ENCODE peak calls at places on chromosomes 12 and 14, in nine cellular contexts. H is neural progenitor cell, Q is GM23338, C is GM23248, T is OCI-LY7, X is hepatocyte, O is HCT116, G is PC-3, S is SK-N-SH. Z is an unnamed sample.

GRCh38 chr14:99671230-99672224 is 12.6 kb upstream of the CYP46A1 start:
- DNase-seq in S (no peak), X (peak), G (no peak), C (no peak), Q (no peak), H (peak), T (no peak), O (no peak), Z (no peak)

GRCh38 chr14:68884031-68885030 is 91.5 kb upstream of the ZFP36L1 start:
- DNase-seq in S (no peak), Q (no peak), H (no peak), X (no peak), T (peak), O (peak), C (peak), G (peak), Z (no peak)

GRCh38 chr12:22576473-22576872 is 32.1 kb upstream of the C2CD5 start:
- DNase-seq in G (no peak), Q (no peak), H (no peak), T (no peak), S (no peak), O (no peak), X (no peak), C (no peak), Z (no peak)

GRCh38 chr12:39300799-39301198 is 142.1 kb downstream of the KIF21A start:
- DNase-seq in H (no peak), S (no peak), C (peak), O (no peak), G (no peak), T (no peak), X (no peak), Q (no peak), Z (no peak)

GRCh38 chr14:68036203-68036602 is 216.6 kb downstream of the RAD51B start:
- DNase-seq in S (no peak), G (no peak), T (no peak), H (no peak), X (no peak), Q (no peak), O (no peak), C (no peak), Z (no peak)

GRCh38 chr12:124884587-124885438 is 21.1 kb upstream of the SCARB1 start:
- DNase-seq in T (peak), S (no peak), Q (peak), C (no peak), X (peak), H (peak), G (no peak), O (no peak), Z (peak)

GRCh38 chr12:57368349-57369095 is 62.3 kb downstream of the R3HDM2 start:
- DNase-seq in X (peak), H (no peak), T (no peak), G (no peak), C (peak), Q (peak), O (no peak), S (no peak), Z (no peak)

GRCh38 chr14:48690349-48690748 is 895.8 kb downstream of the RPS29 start:
- DNase-seq in G (peak), Q (peak), T (no peak), C (no peak), S (no peak), O (peak), X (no peak), H (peak), Z (no peak)

GRCh38 chr14:104933721-104934379 is 9.2 kb downstream of the PLD4 start:
- DNase-seq in T (no peak), X (no peak), Q (peak), G (no peak), S (peak), C (no peak), H (no peak), O (no peak), Z (no peak)

GRCh38 chr12:72677187-72677586 is 405.0 kb downstream of the TRHDE start:
- DNase-seq in H (no peak), Q (no peak), S (no peak), C (no peak), T (no peak), O (no peak), G (no peak), X (no peak), Z (no peak)

GRCh38 chr12:121110211-121110940 is 22.3 kb upstream of the P2RX7 start:
- DNase-seq in X (peak), H (peak), S (peak), Q (peak), G (peak), T (peak), O (peak), C (peak), Z (peak)

GRCh38 chr12:50283924-50284236 is 560 bp upstream of the LIMA1 start:
- DNase-seq in O (no peak), Q (no peak), S (no peak), H (no peak), C (peak), T (no peak), G (no peak), X (no peak), Z (no peak)

GRCh38 chr12:90908465-90908864 is 46.5 kb downstream of the CCER1 start:
- DNase-seq in H (peak), T (no peak), O (no peak), Q (no peak), X (no peak), S (no peak), G (peak), C (peak), Z (no peak)

GRCh38 chr14:68076451-68076850 is 256.9 kb downstream of the RAD51B start:
- DNase-seq in H (no peak), O (no peak), G (peak), Q (no peak), T (no peak), S (no peak), C (peak), X (no peak), Z (no peak)

GRCh38 chr12:68400231-68400829 is 68.2 kb upstream of the MDM1 start:
- DNase-seq in O (no peak), G (no peak), T (no peak), S (no peak), C (no peak), X (no peak), H (no peak), Q (no peak), Z (no peak)

GRCh38 chr14:24179961-24180726 is 8.3 kb downstream of the REC8 start:
- DNase-seq in G (peak), Q (no peak), H (no peak), S (no peak), O (no peak), X (peak), T (no peak), C (peak), Z (no peak)

GRCh38 chr12:11862794-11863193 is 207.9 kb upstream of the BCL2L14 start:
- DNase-seq in H (no peak), X (no peak), C (peak), S (no peak), O (no peak), G (no peak), Q (no peak), T (no peak), Z (no peak)

GRCh38 chr12:53145383-53145782 is 35.1 kb upstream of the ZNF740 start:
- DNase-seq in Q (no peak), T (no peak), G (no peak), O (no peak), H (no peak), X (peak), S (no peak), C (peak), Z (no peak)

GRCh38 chr12:32476446-32476845 is 77.1 kb downstream of the FGD4 start:
- DNase-seq in T (no peak), X (no peak), C (no peak), O (no peak), G (no peak), S (peak), H (no peak), Q (no peak), Z (no peak)

GRCh38 chr14:88470542-88471440 is 84.0 kb downstream of the PTPN21 start:
- DNase-seq in Q (no peak), X (no peak), G (peak), O (no peak), H (no peak), T (no peak), S (no peak), C (peak), Z (no peak)

GRCh38 chr14:100652739-100653138 is 65.5 kb upstream of the BEGAIN start:
- DNase-seq in Q (no peak), G (no peak), T (no peak), H (no peak), S (no peak), O (no peak), X (no peak), C (no peak), Z (no peak)

GRCh38 chr12:83074495-83074894 is 387.8 kb downstream of the TMTC2 start:
- DNase-seq in C (peak), S (no peak), H (no peak), T (no peak), X (no peak), Q (no peak), G (peak), O (no peak), Z (no peak)

GRCh38 chr14:45658917-45659299 is 405.9 kb upstream of the MIS18BP1 start:
- DNase-seq in O (no peak), C (no peak), T (no peak), G (no peak), Q (no peak), H (no peak), S (no peak), X (no peak), Z (no peak)

GRCh38 chr14:65045691-65046090 is 56.6 kb downstream of the MAX start:
- DNase-seq in G (no peak), Q (no peak), H (no peak), T (no peak), C (no peak), S (no peak), O (no peak), X (no peak), Z (no peak)

GRCh38 chr14:68248481-68249255 is 429.1 kb downstream of the RAD51B start:
- DNase-seq in G (peak), T (peak), X (peak), S (peak), C (peak), O (peak), Q (peak), H (peak), Z (peak)

GRCh38 chr12:40762072-40762471 is 69.8 kb downstream of the CNTN1 start:
- DNase-seq in C (no peak), Q (no peak), S (no peak), O (no peak), G (no peak), H (no peak), T (no peak), X (no peak), Z (peak)

GRCh38 chr14:75156901-75157300 is 19.5 kb downstream of the TMED10 start:
- DNase-seq in C (no peak), G (peak), S (no peak), X (no peak), H (no peak), T (no peak), Q (no peak), O (no peak), Z (no peak)

GRCh38 chr12:13094349-13094748 is 9.1 kb downstream of the GSG1 start:
- DNase-seq in H (no peak), O (no peak), Q (no peak), C (peak), X (no peak), S (no peak), G (peak), T (no peak), Z (peak)

GRCh38 chr12:113144771-113145170 is 4.8 kb upstream of the CFAP73 start:
- DNase-seq in G (no peak), O (no peak), X (no peak), C (no peak), S (no peak), Q (no peak), T (no peak), H (no peak), Z (no peak)

GRCh38 chr12:120369476-120370342 is 745 bp upstream of the MSI1 start:
- DNase-seq in G (no peak), T (no peak), X (no peak), Q (peak), O (no peak), H (peak), S (no peak), C (no peak), Z (no peak)

GRCh38 chr12:54066408-54066807 is 12.8 kb downstream of the HOXC4 start:
- DNase-seq in H (no peak), S (no peak), O (no peak), C (no peak), Q (no peak), T (no peak), G (no peak), X (no peak), Z (no peak)

GRCh38 chr14:76499399-76499798 is 123.5 kb downstream of the ESRRB start:
- DNase-seq in T (no peak), G (no peak), C (no peak), X (no peak), S (no peak), O (no peak), Q (no peak), H (no peak), Z (no peak)

GRCh38 chr12:78088391-78088832 is 257.7 kb downstream of the NAV3 start:
- DNase-seq in G (no peak), C (peak), S (no peak), H (no peak), T (peak), O (no peak), X (no peak), Q (no peak), Z (peak)

GRCh38 chr12:90335561-90335960 is 619.4 kb downstream of the CCER1 start:
- DNase-seq in X (no peak), G (no peak), C (no peak), O (no peak), H (no peak), T (no peak), S (no peak), Q (no peak), Z (no peak)

GRCh38 chr12:64669270-64669842 is 59.1 kb downstream of the RASSF3 start:
- DNase-seq in O (no peak), G (peak), X (no peak), S (peak), C (no peak), T (peak), Q (peak), H (no peak), Z (peak)

GRCh38 chr12:108610856-108611605 is 13.1 kb upstream of the TMEM119 start:
- DNase-seq in X (no peak), C (no peak), O (no peak), G (no peak), H (no peak), T (no peak), Q (no peak), S (no peak), Z (no peak)

GRCh38 chr12:93684716-93685115 is 7.5 kb downstream of the CRADD start:
- DNase-seq in O (no peak), G (no peak), Q (no peak), C (peak), H (no peak), X (no peak), S (no peak), T (no peak), Z (no peak)

GRCh38 chr14:88301381-88301780 is 21.7 kb downstream of the KCNK10 start:
- DNase-seq in Q (no peak), H (no peak), T (no peak), X (no peak), O (no peak), S (no peak), G (no peak), C (no peak), Z (no peak)

GRCh38 chr12:49208661-49209060 is 19.8 kb upstream of the TUBA1A start:
- DNase-seq in H (no peak), X (no peak), T (no peak), Q (no peak), O (no peak), G (no peak), S (no peak), C (no peak), Z (no peak)
- H2AFZ ChIP-seq in H (peak), X (no peak), T (no peak), Q (peak), O (no peak), G (no peak), S (no peak), C (no peak), Z (no peak)

GRCh38 chr14:66650491-66650911 is 142.6 kb downstream of the GPHN start:
- DNase-seq in O (no peak), Q (no peak), C (no peak), G (no peak), S (no peak), X (no peak), H (no peak), T (no peak), Z (peak)

GRCh38 chr14:66652736-66653135 is 144.8 kb downstream of the GPHN start:
- DNase-seq in O (no peak), S (no peak), T (no peak), X (no peak), H (peak), Q (peak), C (no peak), G (no peak), Z (no peak)

GRCh38 chr14:66651536-66652220 is 143.7 kb downstream of the GPHN start:
- DNase-seq in H (no peak), C (no peak), T (no peak), Q (no peak), O (no peak), S (no peak), G (no peak), X (no peak), Z (no peak)

GRCh38 chr14:66645716-66646115 is 137.8 kb downstream of the GPHN start:
- DNase-seq in G (peak), C (no peak), T (no peak), X (no peak), O (no peak), S (no peak), H (no peak), Q (no peak), Z (no peak)

GRCh38 chr14:66649515-66649914 is 141.6 kb downstream of the GPHN start:
- DNase-seq in X (no peak), G (no peak), Q (no peak), O (no peak), C (no peak), H (no peak), S (no peak), T (no peak), Z (no peak)
- TF ChIP-seq EZH2phosphoT487 in X (no peak), G (no peak), Q (no peak), O (no peak), C (no peak), H (no peak), S (no peak), T (no peak), Z (no peak)

GRCh38 chr12:69428351-69429048 is 41.7 kb upstream of the FRS2 start:
- DNase-seq in C (no peak), X (peak), G (no peak), O (no peak), Q (no peak), S (no peak), T (no peak), H (peak), Z (no peak)
- H2AFZ ChIP-seq in C (no peak), X (no peak), G (no peak), O (no peak), Q (no peak), S (no peak), T (no peak), H (no peak), Z (no peak)

GRCh38 chr12:75850751-75851462 is 180.7 kb downstream of the PHLDA1 start:
- DNase-seq in T (no peak), G (peak), X (peak), S (no peak), H (no peak), C (peak), Q (no peak), O (no peak), Z (no peak)
- TF ChIP-seq EZH2phosphoT487 in T (no peak), G (no peak), X (no peak), S (no peak), H (no peak), C (no peak), Q (no peak), O (no peak), Z (no peak)

Z was measured in MM.1S.